ENCODE peak calls at places on chromosome 21, in five cellular contexts. D is GM12891, Y is K562, K is GM12878, X is H1. T is an unnamed sample.

GRCh38 chr21:35548904-35549615 is 500.0 kb upstream of the RUNX1 start:
- DNase-seq in D (no peak), Y (no peak), K (no peak), X (no peak), T (no peak)

GRCh38 chr21:27429612-27430361 is 462.9 kb upstream of the ADAMTS5 start:
- DNase-seq in D (no peak), Y (no peak), K (no peak), X (no peak), T (no peak)

GRCh38 chr21:22585558-22585957 is 1587.3 kb downstream of the NCAM2 start:
- DNase-seq in D (no peak), Y (no peak), K (no peak), X (no peak), T (no peak)

GRCh38 chr21:35578350-35578782 is 482.0 kb downstream of the SETD4 start:
- DNase-seq in D (no peak), Y (no peak), K (no peak), X (no peak), T (no peak)

GRCh38 chr21:25790122-25790951 is 55.6 kb downstream of the GABPA start:
- DNase-seq in D (no peak), Y (peak), K (no peak), X (no peak), T (no peak)

GRCh38 chr21:34881894-34882371 is 167.2 kb downstream of the RUNX1 start:
- DNase-seq in D (no peak), Y (no peak), K (no peak), X (no peak), T (no peak)

GRCh38 chr21:34983680-34984086 is 65.4 kb downstream of the RUNX1 start:
- DNase-seq in D (no peak), Y (peak), K (no peak), X (no peak), T (no peak)

GRCh38 chr21:34673006-34673405 is 4.2 kb downstream of the CLIC6 start:
- DNase-seq in D (no peak), Y (no peak), K (no peak), X (no peak), T (no peak)

GRCh38 chr21:36212513-36212780 is 55.8 kb downstream of the DOP1B start:
- DNase-seq in D (no peak), Y (no peak), K (no peak), X (no peak), T (no peak)

GRCh38 chr21:34517491-34518245 is 5.7 kb upstream of the KCNE1 start:
- DNase-seq in D (no peak), Y (peak), K (no peak), X (no peak), T (no peak)

GRCh38 chr21:34734696-34735095 is 65.9 kb downstream of the CLIC6 start:
- DNase-seq in D (no peak), Y (no peak), K (no peak), X (no peak), T (no peak)

GRCh38 chr21:33817663-33818433 is 97.8 kb downstream of the ATP5PO start:
- DNase-seq in D (no peak), Y (peak), K (no peak), X (no peak), T (no peak)

GRCh38 chr21:39182016-39182415 is 1.2 kb downstream of the PSMG1 start:
- DNase-seq in D (no peak), Y (peak), K (no peak), X (no peak), T (no peak)

GRCh38 chr21:39184050-39184980 is 1.1 kb upstream of the PSMG1 start:
- DNase-seq in D (no peak), Y (peak), K (no peak), X (no peak), T (no peak)

GRCh38 chr21:39182484-39183271 is 573 bp downstream of the PSMG1 start:
- DNase-seq in D (no peak), Y (peak), K (no peak), X (no peak), T (no peak)

GRCh38 chr21:39185157-39185556 is 1.9 kb upstream of the PSMG1 start:
- DNase-seq in D (no peak), Y (no peak), K (no peak), X (no peak), T (no peak)

GRCh38 chr21:39183272-39184049 is at the start of gene PSMG1:
- DNase-seq in D (peak), Y (peak), K (peak), X (peak), T (peak)
- TF ChIP-seq POLR2A in D (peak), Y (peak), K (peak), X (peak), T (peak)

GRCh38 chr21:15840406-15840805 is 110.6 kb downstream of the USP25 start:
- DNase-seq in D (no peak), Y (no peak), K (no peak), X (no peak), T (no peak)

GRCh38 chr21:15841856-15842564 is 112.2 kb downstream of the USP25 start:
- DNase-seq in D (no peak), Y (no peak), K (no peak), X (no peak), T (no peak)

GRCh38 chr21:15839026-15839425 is 109.2 kb downstream of the USP25 start:
- DNase-seq in D (no peak), Y (no peak), K (no peak), X (no peak), T (no peak)

GRCh38 chr21:15839601-15840000 is 109.8 kb downstream of the USP25 start:
- DNase-seq in D (no peak), Y (no peak), K (no peak), X (no peak), T (no peak)

DNA sequence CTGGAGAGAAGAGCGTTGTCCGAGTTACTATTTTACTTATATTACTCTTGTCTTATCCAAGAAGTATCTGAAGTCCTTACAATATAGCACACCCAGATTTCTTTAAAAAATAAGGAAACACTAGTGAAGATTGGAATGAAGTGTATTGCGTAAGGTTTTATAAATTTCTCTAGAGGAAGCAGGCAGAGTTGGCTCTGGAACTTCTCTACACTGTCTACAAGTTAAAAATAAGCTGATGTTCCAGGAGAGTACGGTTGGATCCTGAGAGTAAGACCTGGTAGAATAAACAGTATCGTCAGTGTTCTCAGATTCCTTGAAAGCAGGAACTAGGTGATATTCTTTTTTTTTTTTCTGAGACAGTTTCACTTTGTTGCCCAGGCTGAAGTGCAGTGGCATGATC is 107.8 kb downstream of the USP25 start:
- DNase-seq in D (no peak), Y (no peak), K (no peak), X (no peak), T (no peak)
- TF ChIP-seq TAF1 in D (no peak), Y (no peak), K (no peak), X (no peak), T (no peak)

DNA sequence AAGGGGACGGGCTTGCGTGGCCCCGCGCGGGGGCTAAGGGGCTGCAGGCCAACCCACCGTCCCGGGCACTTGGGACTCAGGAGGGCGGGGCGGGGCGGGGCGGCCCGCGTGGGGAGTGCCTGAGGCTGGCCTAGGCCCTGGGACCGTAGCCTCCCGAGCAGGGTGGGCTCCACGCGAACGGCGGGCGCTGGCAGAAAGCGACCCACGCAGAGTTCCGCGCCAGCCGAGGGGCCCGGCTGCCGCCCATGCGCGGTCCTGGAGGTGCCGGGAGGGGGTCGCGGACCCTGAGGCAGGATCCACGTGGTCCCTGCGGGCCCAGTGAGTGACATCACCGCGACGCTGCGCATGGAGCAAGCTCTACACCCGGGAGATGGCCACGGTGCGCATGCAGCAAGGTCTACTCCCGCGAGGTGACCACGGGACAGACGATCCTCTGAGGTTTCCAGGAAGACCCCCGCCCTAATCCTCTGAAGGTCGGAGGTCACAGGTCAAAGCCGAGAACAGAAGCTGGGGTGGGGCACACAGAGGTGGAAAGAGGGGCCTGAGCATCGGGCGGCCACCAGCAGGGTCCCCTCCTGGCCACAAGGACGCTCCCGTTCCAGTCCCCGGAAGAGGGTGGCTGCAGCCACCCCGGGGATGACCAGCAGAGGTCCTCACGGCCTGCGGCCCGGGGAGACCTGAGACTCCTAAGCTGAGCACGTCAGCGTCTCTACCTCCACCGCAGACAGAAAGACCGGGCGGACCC is 13.5 kb upstream of the SLC19A1 start:
- DNase-seq in D (peak), Y (peak), K (peak), X (peak), T (peak)
- TF ChIP-seq POLR2A in D (no peak), Y (peak), K (peak), X (no peak), T (no peak)

DNA sequence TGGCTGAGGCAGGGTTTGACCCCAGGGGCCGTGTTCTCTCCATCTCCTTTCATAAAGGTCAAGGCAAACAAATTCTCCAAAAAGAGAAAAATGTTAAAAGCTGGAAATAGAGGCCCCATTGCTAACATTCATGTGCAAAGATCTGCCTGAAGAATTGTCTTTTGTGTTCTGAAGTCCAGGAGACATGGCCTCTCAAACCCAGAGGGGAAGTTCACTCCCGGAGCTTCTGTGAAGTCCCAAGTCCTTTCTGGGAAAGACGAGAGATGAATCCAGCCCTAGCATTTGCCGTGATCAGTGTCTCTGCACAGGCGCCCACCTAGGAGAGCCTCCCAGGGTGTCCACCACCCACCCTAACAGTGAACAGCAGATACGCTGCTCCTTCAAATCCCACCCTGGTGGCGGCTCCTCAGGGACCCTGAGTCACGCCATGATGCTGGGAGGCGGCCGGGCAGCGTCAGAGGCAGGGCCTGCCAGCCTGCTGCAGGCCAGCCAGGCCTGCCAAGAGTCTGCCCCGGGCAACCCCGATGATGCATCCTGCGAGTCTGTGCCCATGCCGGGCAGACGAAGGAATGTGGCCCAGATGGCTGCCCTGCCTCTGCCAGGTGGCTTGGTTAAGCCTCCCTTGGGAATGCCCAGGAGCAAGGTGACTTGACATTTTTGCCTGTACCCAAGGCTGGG is 5.2 kb upstream of the C2CD2 start:
- DNase-seq in D (no peak), Y (no peak), K (no peak), X (no peak), T (no peak)
- TF ChIP-seq TAF1 in D (no peak), Y (no peak), K (no peak), X (no peak), T (no peak)

DNA sequence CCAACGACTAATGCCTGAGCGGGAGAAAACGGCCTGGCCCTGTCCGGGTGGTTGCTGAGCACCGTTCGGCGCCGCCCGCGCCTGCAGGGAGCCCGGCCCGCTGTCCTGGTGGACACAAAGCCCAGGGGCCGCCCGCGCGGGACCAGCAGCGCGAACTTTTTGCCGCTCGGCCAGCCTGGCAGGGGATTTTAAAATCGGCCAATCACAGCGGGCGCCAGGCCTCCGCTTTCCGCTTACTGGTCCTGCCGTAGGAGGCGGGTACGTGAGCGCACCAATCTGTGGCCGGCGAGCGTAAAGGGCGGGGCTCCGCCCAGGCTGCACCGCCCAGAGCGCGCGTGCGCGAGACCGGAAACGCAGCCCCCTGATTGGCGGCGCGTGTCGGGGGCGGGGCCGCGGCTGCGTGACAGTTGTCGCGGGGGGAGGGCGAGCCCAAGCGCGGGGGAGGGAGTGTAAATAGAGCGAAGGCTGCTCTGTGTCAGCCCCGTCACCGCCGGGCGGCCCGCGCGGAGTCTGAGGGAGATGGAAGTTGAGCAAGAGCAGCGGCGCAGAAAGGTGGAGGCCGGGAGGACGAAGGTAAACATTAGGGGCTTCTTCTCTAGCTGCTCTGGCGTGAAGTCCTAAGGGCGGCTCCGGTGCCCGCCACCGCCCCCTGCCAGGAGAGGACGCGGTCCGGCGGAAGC is at the start of the genes C21orf58 and PCNT:
- DNase-seq in D (peak), Y (peak), K (peak), X (peak), T (peak)
- TF ChIP-seq POLR2A in D (peak), Y (peak), K (peak), X (no peak), T (peak)

GRCh38 chr21:44914176-44914874 is 6.4 kb downstream of the ITGB2 start:
- DNase-seq in D (no peak), Y (no peak), K (no peak), X (no peak), T (peak)
- TF ChIP-seq TAF1 in D (no peak), Y (no peak), K (no peak), X (no peak), T (no peak)

GRCh38 chr21:32612075-32612998 is at the start of gene CFAP298:
- DNase-seq in D (peak), Y (peak), K (peak), X (peak), T (peak)
- TF ChIP-seq POLR2A in D (peak), Y (peak), K (peak), X (no peak), T (peak)

DNA sequence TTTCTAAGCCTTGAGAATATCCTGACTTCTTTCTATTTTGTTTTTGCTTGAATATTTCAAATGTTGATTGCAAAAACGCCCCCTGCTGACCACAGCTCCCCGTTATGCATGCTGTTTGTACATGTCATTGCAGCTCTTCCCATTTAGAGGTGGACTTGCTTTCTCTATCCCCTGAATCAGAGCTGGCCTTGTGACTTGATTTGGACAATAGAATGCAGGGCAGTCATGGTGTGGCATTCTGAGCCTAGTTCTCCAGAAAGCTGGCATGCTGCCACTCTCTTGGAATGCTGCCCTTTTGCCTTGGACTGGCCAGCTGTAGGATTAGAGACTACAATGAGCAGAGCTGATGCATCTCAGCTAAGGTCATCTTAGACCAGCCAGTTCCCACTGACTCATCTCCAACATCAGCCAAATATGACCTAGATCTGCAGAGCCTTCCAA is 1561.5 kb downstream of the MRPL39 start:
- DNase-seq in D (no peak), Y (peak), K (no peak), X (no peak), T (no peak)
- TF ChIP-seq TAF1 in D (no peak), Y (no peak), K (no peak), X (no peak), T (no peak)

GRCh38 chr21:29072873-29073221 is 601 bp downstream of the CCT8 start:
- DNase-seq in D (no peak), Y (peak), K (no peak), X (no peak), T (no peak)

GRCh38 chr21:29074783-29075182 is 1.3 kb upstream of the CCT8 start:
- DNase-seq in D (no peak), Y (no peak), K (no peak), X (no peak), T (no peak)

GRCh38 chr21:29075706-29076447 is 2.4 kb upstream of the CCT8 start:
- DNase-seq in D (no peak), Y (no peak), K (no peak), X (no peak), T (no peak)

GRCh38 chr21:29074007-29074376 is 544 bp upstream of the CCT8 start:
- DNase-seq in D (no peak), Y (no peak), K (no peak), X (no peak), T (no peak)

DNA sequence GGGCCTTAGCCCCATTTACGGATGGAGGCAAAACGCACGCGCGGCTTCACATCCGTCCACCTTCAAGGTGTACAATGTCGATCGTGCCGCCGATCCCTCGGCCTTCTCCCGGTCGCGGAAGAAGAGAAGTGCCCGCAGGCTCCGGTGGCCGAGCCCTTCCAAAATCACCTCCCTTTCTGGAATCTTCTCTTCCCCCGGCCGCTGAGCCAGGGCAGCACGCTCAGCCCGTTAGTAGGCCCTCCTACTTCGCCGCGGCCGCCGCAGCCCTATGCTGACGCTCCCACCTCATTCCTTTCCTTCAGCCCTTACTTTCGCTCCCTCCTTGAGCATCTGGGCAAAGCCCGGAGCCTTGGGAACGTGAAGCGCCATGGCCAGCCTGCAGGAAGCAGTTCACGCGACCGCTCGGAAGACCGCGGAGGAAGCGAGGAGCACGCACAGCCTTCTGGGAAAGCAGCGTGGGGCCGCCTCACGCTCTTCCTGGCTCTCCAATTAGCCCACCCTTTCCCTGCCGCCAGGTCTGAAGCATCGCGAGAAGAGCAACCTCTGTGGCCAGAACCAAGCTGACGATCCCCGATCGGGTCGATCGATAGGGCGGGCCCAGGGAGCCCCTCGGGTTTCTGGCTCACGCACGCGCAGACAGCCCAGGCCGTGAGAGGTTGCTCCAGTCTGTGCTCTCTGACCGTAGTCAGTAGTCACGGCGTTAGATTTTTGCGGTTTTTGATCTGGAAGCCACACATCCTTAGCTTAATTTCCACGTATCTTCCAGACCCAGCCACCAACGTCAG is at the start of gene CCT8:
- DNase-seq in D (peak), Y (peak), K (peak), X (peak), T (peak)
- TF ChIP-seq POLR2A in D (peak), Y (peak), K (peak), X (peak), T (peak)

GRCh38 chr21:41250519-41250918 is 66.1 kb upstream of the FAM3B start:
- DNase-seq in D (no peak), Y (no peak), K (no peak), X (no peak), T (no peak)
- TF ChIP-seq TAF1 in D (no peak), Y (no peak), K (no peak), X (no peak), T (no peak)

T was measured in GM12892.